ENCODE peak calls at places on chromosomes 5 and 9, in six cellular contexts. A, O, D, V, C and J are unnamed samples.
A peak's percentile ranks its signal among the peaks of the same experiment; 100 is the strongest.

GRCh38 chr5:157387683-157388093 is 72.3 kb upstream of the NIPAL4 start:
- DNase-seq in V (peak; percentile 90), C (no peak), O (no peak), D (no peak), A (peak; percentile 98), J (no peak)

GRCh38 chr9:69940668-69941067 is 103.0 kb upstream of the MAMDC2 start:
- DNase-seq in V (no peak), C (no peak), O (no peak), A (no peak), D (no peak), J (no peak)

GRCh38 chr5:76084496-76085285 is 1.5 kb downstream of the SV2C start:
- DNase-seq in V (peak; percentile 19), A (no peak), D (peak; percentile 76), O (no peak), C (peak; percentile 51), J (no peak)

GRCh38 chr5:172434246-172434645 is 20.1 kb downstream of the SH3PXD2B start:
- DNase-seq in A (no peak), D (no peak), C (peak; percentile 43), O (no peak), V (no peak), J (no peak)

GRCh38 chr9:77440057-77440456 is 208.1 kb downstream of the GNA14 start:
- DNase-seq in C (no peak), V (peak; percentile 64), O (no peak), A (peak; percentile 47), D (peak; percentile 51), J (no peak)

GRCh38 chr5:152701305-152701704 is 296.2 kb upstream of the NMUR2 start:
- DNase-seq in O (no peak), D (no peak), A (no peak), V (no peak), C (no peak), J (no peak)

GRCh38 chr9:127862075-127863011 is 7.9 kb upstream of the ENG start:
- DNase-seq in C (peak; percentile 94), A (no peak), D (no peak), V (no peak), O (no peak), J (peak; percentile 68)

GRCh38 chr5:66209794-66210193 is 65.7 kb downstream of the SREK1 start:
- DNase-seq in A (no peak), V (peak; percentile 9), D (no peak), O (no peak), C (no peak), J (no peak)

GRCh38 chr9:36632892-36633291 is 60.2 kb downstream of the MELK start:
- DNase-seq in D (peak; percentile 17), C (no peak), O (peak; percentile 74), V (peak; percentile 60), A (peak; percentile 51), J (no peak)

GRCh38 chr9:31445357-31445756 is 939.1 kb upstream of the ACO1 start:
- DNase-seq in O (no peak), D (no peak), V (no peak), C (no peak), A (no peak), J (no peak)

GRCh38 chr5:147690595-147690994 is 91.9 kb downstream of the JAKMIP2 start:
- DNase-seq in V (no peak), A (peak; percentile 1), O (peak; percentile 71), D (no peak), C (no peak), J (no peak)

GRCh38 chr9:6215562-6215961 is at the start of gene IL33:
- DNase-seq in D (no peak), C (no peak), A (no peak), O (no peak), V (peak; percentile 55), J (no peak)

GRCh38 chr5:150507283-150508020 is 479 bp upstream of the NDST1 start:
- DNase-seq in V (no peak), A (no peak), C (no peak), O (no peak), D (no peak), J (peak; percentile 83)
- H3K9ac ChIP-seq in V (no peak overlapping the region), A (no peak overlapping the region), C (no peak overlapping the region), O (no peak overlapping the region), D (no peak overlapping the region), J (peak overlapping the region; percentile 12)

GRCh38 chr9:93257808-93258331 is 73.9 kb downstream of the WNK2 start:
- DNase-seq in C (peak; percentile 47), O (no peak), A (no peak), D (no peak), V (no peak), J (peak; percentile 12)
- H3K9ac ChIP-seq in C (no peak overlapping the region), O (no peak overlapping the region), A (no peak overlapping the region), D (no peak overlapping the region), V (no peak overlapping the region), J (no peak overlapping the region)

DNA sequence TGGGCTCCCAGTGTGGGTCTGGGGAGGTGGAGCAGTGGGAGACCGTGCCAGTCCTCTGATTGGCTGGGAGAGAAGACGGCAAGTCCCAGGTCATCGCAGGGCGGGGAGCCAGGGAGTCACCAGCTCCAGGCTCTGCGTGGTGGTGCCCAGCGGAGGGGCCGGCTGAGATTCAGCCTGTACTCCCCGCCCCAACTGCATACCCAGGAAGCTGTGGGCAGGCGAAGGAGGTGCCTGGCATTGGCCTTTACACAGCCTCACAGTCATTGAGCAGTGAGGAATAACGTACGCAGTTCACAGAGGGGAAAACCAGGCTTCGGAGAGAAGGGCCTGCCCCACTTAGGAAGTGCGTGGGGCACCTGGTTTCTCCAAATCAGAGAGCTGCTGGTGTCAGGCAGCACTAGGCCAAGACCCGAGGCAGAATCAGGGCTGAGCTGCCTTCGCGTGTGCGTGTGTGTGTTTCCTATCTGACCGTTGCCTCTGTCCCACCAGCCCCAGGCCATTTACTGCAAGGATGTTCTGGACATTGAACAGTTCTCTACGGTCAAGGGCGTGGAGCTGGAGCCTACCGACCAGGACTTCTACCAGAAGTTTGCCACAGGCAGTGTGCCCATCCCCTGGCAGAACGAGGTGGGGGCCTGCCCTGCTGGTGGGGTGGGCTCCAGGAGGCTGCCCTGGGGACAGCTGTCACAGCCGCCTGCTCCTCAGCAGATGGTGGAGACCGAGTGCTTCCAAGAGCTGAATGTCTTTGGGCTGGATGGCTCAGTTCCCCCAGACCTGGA is 6.2 kb upstream of the PRR7 start:
- DNase-seq in D (no peak), A (no peak), O (no peak), V (no peak), C (no peak), J (no peak)
- H3K9ac ChIP-seq in D (no peak overlapping the region), A (no peak overlapping the region), O (no peak overlapping the region), V (no peak overlapping the region), C (no peak overlapping the region), J (no peak overlapping the region)

DNA sequence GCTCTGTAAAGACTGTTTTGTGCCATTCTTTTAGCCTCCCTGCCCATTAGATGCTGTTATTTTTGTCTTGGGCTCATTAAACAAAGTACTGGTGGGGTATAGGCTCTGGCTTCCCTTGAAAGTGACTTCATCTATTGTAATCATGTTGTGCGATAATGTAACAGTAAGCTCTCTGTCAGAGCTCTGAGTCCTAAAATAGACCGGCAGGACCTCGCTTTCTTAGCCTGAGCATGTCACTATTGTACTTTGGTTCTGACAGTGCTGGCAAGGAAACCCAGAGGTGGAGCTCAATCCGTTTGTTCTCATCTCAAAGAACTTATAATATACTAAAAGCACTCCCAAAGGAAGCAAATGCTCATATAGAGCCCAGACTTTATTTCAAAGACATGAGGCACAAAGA is 339.1 kb upstream of the CCNH start:
- DNase-seq in O (no peak), A (no peak), V (peak; percentile 12), C (no peak), D (no peak), J (no peak)
- H3K9ac ChIP-seq in O (no peak overlapping the region), A (no peak overlapping the region), V (no peak overlapping the region), C (no peak overlapping the region), D (no peak overlapping the region), J (no peak overlapping the region)

DNA sequence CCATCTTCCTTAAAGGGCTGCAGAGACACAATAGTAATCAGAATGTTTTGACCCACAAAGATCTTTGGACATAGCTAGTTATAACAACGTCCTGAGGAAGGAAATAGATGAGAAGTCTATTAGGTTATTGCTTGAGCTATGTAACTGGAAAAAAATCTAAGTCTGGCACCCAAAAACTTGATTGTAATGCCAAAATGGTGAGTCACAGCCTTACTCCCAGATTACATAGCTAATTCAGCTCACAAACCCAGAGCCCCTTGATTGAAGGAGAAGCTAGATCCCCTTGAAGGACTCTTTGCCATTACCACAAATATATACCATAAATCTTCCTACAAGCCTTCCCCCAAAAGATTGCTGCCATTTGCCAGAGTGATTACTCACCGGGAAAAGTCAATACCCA is 341.8 kb upstream of the KIF2A start:
- DNase-seq in V (peak; percentile 33), C (no peak), A (peak; percentile 15), D (no peak), O (no peak), J (no peak)
- H3K9ac ChIP-seq in V (no peak overlapping the region), C (no peak overlapping the region), A (no peak overlapping the region), D (no peak overlapping the region), O (no peak overlapping the region), J (no peak overlapping the region)

DNA sequence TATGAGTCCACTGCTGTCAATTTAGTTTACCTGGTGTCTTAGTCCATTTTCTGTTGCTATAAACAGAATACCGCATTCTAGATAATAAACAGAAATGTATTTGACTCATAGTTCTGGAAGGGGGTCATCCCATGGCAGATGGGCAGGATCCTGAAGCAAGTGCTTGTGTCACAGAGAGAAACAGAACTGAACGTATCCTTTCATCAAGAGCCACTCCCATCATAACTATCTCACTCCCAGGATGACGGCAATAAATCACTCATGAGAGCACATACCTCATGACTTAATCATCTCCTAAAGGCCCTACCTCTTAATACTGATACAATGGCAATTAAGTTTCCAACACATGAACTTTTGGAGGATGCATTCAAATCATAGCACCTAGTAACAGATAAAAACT is 142.9 kb downstream of the CAMK4 start:
- DNase-seq in V (no peak), A (no peak), O (no peak), C (no peak), D (no peak), J (no peak)
- H3K9ac ChIP-seq in V (no peak overlapping the region), A (no peak overlapping the region), O (no peak overlapping the region), C (no peak overlapping the region), D (no peak overlapping the region), J (no peak overlapping the region)

GRCh38 chr5:1507016-1507375 is 16.8 kb downstream of the LPCAT1 start:
- DNase-seq in A (no peak), C (peak; percentile 68), D (no peak), V (no peak), O (no peak), J (no peak)

GRCh38 chr5:1507961-1508678 is 15.6 kb downstream of the LPCAT1 start:
- DNase-seq in V (no peak), D (no peak), A (no peak), C (peak; percentile 52), O (no peak), J (no peak)

GRCh38 chr5:1506242-1507015 is 17.3 kb downstream of the LPCAT1 start:
- DNase-seq in A (no peak), V (no peak), D (no peak), C (peak; percentile 59), O (no peak), J (no peak)

GRCh38 chr5:1508679-1509290 is 15.0 kb downstream of the LPCAT1 start:
- DNase-seq in V (no peak), D (no peak), O (no peak), A (peak; percentile 30), C (peak; percentile 61), J (no peak)

GRCh38 chr5:1507457-1507856 is 16.3 kb downstream of the LPCAT1 start:
- DNase-seq in V (no peak), O (no peak), D (no peak), A (no peak), C (peak; percentile 67), J (no peak)
- H3K9ac ChIP-seq in V (no peak overlapping the region), O (no peak overlapping the region), D (no peak overlapping the region), A (no peak overlapping the region), C (no peak overlapping the region), J (no peak overlapping the region)